ENCODE peak calls at places on chromosomes 1 and 21, in four cellular contexts. C is lower lobe of right lung; J is CD8-positive, alpha-beta T cell; S is sigmoid colon. T is an unnamed sample.

GRCh38 chr21:45478115-45478801 is 64.0 kb downstream of the SLC19A1 start:
- DNase-seq in J (peak; percentile 72), S (peak; percentile 87), C (peak; percentile 83), T (peak; percentile 13)

GRCh38 chr1:83959824-83960441 is 39.0 kb downstream of the TTLL7 start:
- DNase-seq in S (no peak), J (no peak), C (no peak), T (no peak)

GRCh38 chr21:30710499-30710898 is 8.1 kb downstream of the KRTAP21-3 start:
- DNase-seq in C (no peak), J (no peak), S (no peak), T (no peak)

GRCh38 chr1:84598418-84598817 is 24.2 kb upstream of the CTBS start:
- DNase-seq in S (no peak), C (no peak), J (no peak), T (no peak)

GRCh38 chr1:23576338-23577055 is 17.2 kb upstream of the ID3 start:
- DNase-seq in S (no peak), J (no peak), C (no peak), T (no peak)

GRCh38 chr1:201021333-201022177 is 2.0 kb downstream of the KIF21B start:
- DNase-seq in C (no peak), S (no peak), J (no peak), T (no peak)

GRCh38 chr1:89356658-89357400 is 7.0 kb upstream of the GBP6 start:
- DNase-seq in C (no peak), S (no peak), J (no peak), T (no peak)

GRCh38 chr1:51324271-51325010 is 5.9 kb downstream of the TTC39A start:
- DNase-seq in S (no peak), J (no peak), C (no peak), T (peak; percentile 19)

GRCh38 chr1:228453614-228454013 is 33.6 kb upstream of the RNF187 start:
- DNase-seq in J (no peak), S (peak; percentile 36), C (no peak), T (no peak)

GRCh38 chr1:67831850-67832513 is 1.3 kb downstream of the GNG12 start:
- DNase-seq in J (no peak), S (peak; percentile 85), C (peak; percentile 69), T (no peak)

GRCh38 chr1:55309786-55310516 is 94.8 kb upstream of the USP24 start:
- DNase-seq in C (no peak), S (no peak), J (no peak), T (no peak)

GRCh38 chr1:43237131-43237530 is 32.7 kb upstream of the TMEM125 start:
- DNase-seq in S (no peak), J (no peak), C (no peak), T (no peak)

GRCh38 chr1:198272492-198272891 is 115.7 kb downstream of the NEK7 start:
- DNase-seq in S (no peak), C (no peak), J (no peak), T (no peak)

GRCh38 chr1:198270421-198270820 is 113.6 kb downstream of the NEK7 start:
- DNase-seq in S (no peak), C (no peak), J (no peak), T (no peak)

GRCh38 chr1:198273901-198274300 is 117.1 kb downstream of the NEK7 start:
- DNase-seq in S (no peak), J (no peak), C (no peak), T (no peak)

GRCh38 chr1:198269352-198269940 is 112.6 kb downstream of the NEK7 start:
- DNase-seq in S (no peak), C (no peak), J (no peak), T (no peak)

DNA sequence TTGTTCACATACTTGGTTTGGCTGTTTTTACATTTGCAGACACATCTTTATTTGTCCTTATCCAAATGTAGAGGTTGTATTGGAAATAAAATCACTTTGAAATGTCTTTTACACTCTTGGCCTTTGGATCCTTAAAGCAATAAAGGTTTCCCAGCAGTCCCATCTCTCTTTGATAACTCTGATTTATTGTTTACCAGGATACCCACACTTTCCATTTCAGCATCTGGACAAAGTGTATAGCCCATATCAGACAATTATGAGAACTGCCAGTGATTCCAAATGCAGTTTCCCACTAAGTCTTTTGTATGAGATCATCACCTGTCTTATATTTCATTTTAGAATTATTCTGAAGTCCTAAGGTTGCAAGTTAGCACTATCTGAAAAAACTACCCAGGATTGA is 114.7 kb downstream of the NEK7 start:
- DNase-seq in S (no peak), J (no peak), C (no peak), T (no peak)
- TF ChIP-seq CTCF in S (no peak), J (no peak), C (no peak), T (no peak)

DNA sequence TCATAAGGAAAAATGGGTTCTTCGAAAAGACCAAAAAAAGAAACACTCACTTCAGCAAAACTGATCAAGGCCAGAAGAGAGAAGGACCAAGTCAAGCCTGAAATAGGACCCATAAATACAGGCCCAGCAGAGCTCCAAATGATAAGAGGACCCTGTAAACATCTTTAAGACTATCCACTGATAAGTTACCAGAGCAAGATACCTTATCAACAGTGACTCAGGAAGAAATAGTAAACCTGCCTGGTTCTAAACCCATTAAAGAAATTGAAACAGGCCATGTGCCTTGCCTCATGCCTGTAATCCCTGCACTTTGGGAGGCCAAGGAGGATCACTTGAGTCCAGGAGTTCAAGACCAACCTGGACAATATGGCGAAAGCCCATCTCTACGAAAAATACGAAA is 81.8 kb upstream of the ERRFI1 start:
- DNase-seq in J (no peak), S (no peak), C (no peak), T (no peak)
- TF ChIP-seq CTCF in J (no peak), S (no peak), C (no peak), T (no peak)

GRCh38 chr1:6103854-6104530 is 58.3 kb downstream of the KCNAB2 start:
- DNase-seq in J (no peak), S (peak; percentile 54), C (peak; percentile 28), T (peak; percentile 69)

GRCh38 chr1:6105763-6106162 is 60.1 kb downstream of the KCNAB2 start:
- DNase-seq in S (no peak), J (no peak), C (peak; percentile 30), T (peak; percentile 69)

GRCh38 chr1:6104631-6105030 is 58.9 kb downstream of the KCNAB2 start:
- DNase-seq in S (peak; percentile 60), C (peak; percentile 26), J (no peak), T (peak; percentile 89)

GRCh38 chr1:6106321-6106731 is 60.6 kb downstream of the KCNAB2 start:
- DNase-seq in J (no peak), S (no peak), C (peak; percentile 36), T (peak; percentile 81)

DNA sequence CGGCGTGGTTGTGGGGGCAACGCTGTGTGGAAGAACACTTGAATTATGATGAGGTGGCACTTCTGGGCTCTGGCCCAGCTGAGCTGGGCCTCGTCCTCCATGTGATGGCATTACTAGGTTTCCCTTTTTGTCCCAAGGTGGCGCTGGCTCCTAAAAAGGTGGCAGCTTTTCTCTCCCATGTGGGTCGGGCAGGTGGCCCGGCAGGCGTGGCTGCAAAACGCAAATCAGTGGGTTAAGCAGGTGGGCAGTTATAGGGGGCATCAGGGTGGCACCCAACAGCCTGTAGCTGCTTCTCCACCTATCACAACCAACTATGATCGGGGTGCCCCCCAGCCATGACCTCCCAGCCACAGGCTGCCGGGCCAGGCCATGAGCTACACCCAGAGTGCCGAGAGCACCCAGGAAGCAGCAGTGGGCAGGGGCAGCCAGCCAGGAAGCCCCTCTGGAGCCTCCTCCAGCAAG is 59.6 kb downstream of the KCNAB2 start:
- DNase-seq in C (peak; percentile 29), J (no peak), S (peak; percentile 57), T (peak; percentile 58)
- TF ChIP-seq CTCF in C (no peak), J (no peak), S (no peak), T (peak; percentile 30)

GRCh38 chr1:49356594-49356993 is 579.9 kb upstream of the BEND5 start:
- DNase-seq in S (no peak), J (no peak), C (no peak), T (no peak)

GRCh38 chr1:49346767-49347349 is 570.2 kb upstream of the BEND5 start:
- DNase-seq in J (no peak), S (no peak), C (no peak), T (no peak)

DNA sequence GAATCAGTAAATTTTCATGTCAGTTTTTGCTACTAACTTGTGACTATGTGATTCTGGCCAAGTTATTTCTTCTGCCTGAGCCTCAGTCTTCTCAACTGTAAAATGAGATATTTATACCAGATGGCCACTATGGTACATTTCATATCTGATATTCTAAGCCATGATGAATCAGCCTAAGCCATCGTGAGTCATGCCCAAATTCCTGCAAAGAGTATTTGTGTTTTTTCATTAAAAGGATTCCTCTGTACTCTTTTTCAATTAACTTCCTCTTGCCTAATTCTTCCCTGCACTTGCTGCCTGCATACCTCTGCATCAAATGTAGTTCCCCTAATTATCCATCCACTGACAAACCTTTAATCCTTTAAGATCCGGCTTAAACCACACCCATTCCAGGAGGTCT is 575.1 kb upstream of the BEND5 start:
- DNase-seq in C (no peak), J (no peak), S (no peak), T (no peak)
- TF ChIP-seq CTCF in C (no peak), J (no peak), S (no peak), T (no peak)

GRCh38 chr1:60970081-60970509 is 112.3 kb upstream of the NFIA start:
- DNase-seq in S (no peak), C (no peak), J (no peak), T (no peak)
- TF ChIP-seq CTCF in S (peak; percentile 22), C (peak; percentile 45), J (no peak), T (peak; percentile 84)

DNA sequence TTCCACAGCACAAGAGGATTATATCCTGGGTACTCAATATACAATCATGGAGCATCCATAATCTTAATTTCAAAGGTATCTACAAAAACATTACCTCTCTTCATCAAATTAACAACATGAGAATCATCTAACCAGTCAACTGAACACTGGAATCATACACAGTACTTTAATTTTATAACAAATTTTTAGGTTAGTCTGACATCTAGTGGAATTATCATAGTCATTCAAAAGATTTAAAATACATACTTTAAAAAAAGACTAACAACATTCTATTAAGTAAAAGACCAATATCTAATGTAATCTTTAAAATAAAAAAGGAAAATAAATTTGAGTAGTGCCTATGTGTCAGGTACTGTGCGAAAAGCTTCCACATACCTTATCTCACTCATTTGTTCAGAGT is 16.8 kb upstream of the SH3GLB1 start:
- DNase-seq in J (no peak), C (no peak), S (no peak), T (no peak)
- TF ChIP-seq CTCF in J (peak; percentile 24), C (peak; percentile 19), S (no peak), T (peak; percentile 80)

T was measured in chondrocyte.